ENCODE peak calls at places on chromosomes 11 and 22, in six cellular contexts. One of them, this sample, is unnamed.

GRCh38 chr11:59172345-59173079 is 580 bp downstream of the DTX4 start:
- DNase-seq in mesenchymal stem cell: no peak
- DNase-seq in neuronal stem cell: no peak
- DNase-seq in IMR-90: no peak
- DNase-seq in H1: peak; percentile 72
- DNase-seq in mesendoderm: peak; percentile 50
- DNase-seq in this sample: peak; percentile 67

GRCh38 chr11:73359341-73359740 is 16.9 kb upstream of the RELT start:
- DNase-seq in mesenchymal stem cell: no peak
- DNase-seq in mesendoderm: no peak
- DNase-seq in H1: no peak
- DNase-seq in IMR-90: peak; percentile 22
- DNase-seq in neuronal stem cell: no peak
- DNase-seq in this sample: no peak

GRCh38 chr11:30106222-30106621 is 89.4 kb upstream of the KCNA4 start:
- DNase-seq in mesenchymal stem cell: no peak
- DNase-seq in mesendoderm: no peak
- DNase-seq in H1: no peak
- DNase-seq in neuronal stem cell: no peak
- DNase-seq in IMR-90: no peak
- DNase-seq in this sample: no peak

GRCh38 chr11:82229346-82229745 is 504.3 kb downstream of the FAM181B start:
- DNase-seq in mesendoderm: peak; percentile 53
- DNase-seq in H1: no peak
- DNase-seq in IMR-90: no peak
- DNase-seq in neuronal stem cell: no peak
- DNase-seq in mesenchymal stem cell: peak; percentile 3
- DNase-seq in this sample: no peak

GRCh38 chr11:60303661-60304060 is 23.2 kb downstream of the MS4A4A start:
- DNase-seq in mesendoderm: peak; percentile 36
- DNase-seq in IMR-90: no peak
- DNase-seq in H1: no peak
- DNase-seq in neuronal stem cell: no peak
- DNase-seq in mesenchymal stem cell: peak; percentile 63
- DNase-seq in this sample: no peak

GRCh38 chr11:4697583-4697982 is at the start of gene OR51E2:
- DNase-seq in mesenchymal stem cell: peak; percentile 43
- DNase-seq in neuronal stem cell: no peak
- DNase-seq in H1: no peak
- DNase-seq in IMR-90: peak; percentile 78
- DNase-seq in mesendoderm: peak; percentile 68
- DNase-seq in this sample: peak; percentile 2

GRCh38 chr11:119480375-119481020 is 57.5 kb upstream of the THY1 start:
- DNase-seq in H1: peak; percentile 39
- DNase-seq in IMR-90: no peak
- DNase-seq in mesendoderm: no peak
- DNase-seq in neuronal stem cell: no peak
- DNase-seq in mesenchymal stem cell: no peak
- DNase-seq in this sample: no peak

GRCh38 chr11:120122921-120123683 is 14.8 kb downstream of the TRIM29 start:
- DNase-seq in mesendoderm: no peak
- DNase-seq in H1: no peak
- DNase-seq in neuronal stem cell: no peak
- DNase-seq in IMR-90: no peak
- DNase-seq in mesenchymal stem cell: no peak
- DNase-seq in this sample: no peak

GRCh38 chr11:117420598-117420997 is 92.9 kb downstream of the CEP164 start:
- DNase-seq in mesendoderm: no peak
- DNase-seq in neuronal stem cell: no peak
- DNase-seq in mesenchymal stem cell: no peak
- DNase-seq in H1: no peak
- DNase-seq in IMR-90: no peak
- DNase-seq in this sample: no peak

GRCh38 chr11:8615633-8616032 is 21.6 kb upstream of the STK33 start:
- DNase-seq in mesendoderm: no peak
- DNase-seq in IMR-90: no peak
- DNase-seq in mesenchymal stem cell: no peak
- DNase-seq in H1: no peak
- DNase-seq in neuronal stem cell: no peak
- DNase-seq in this sample: no peak

GRCh38 chr11:2559527-2560311 is 114.9 kb downstream of the KCNQ1 start:
- DNase-seq in mesenchymal stem cell: no peak
- DNase-seq in IMR-90: no peak
- DNase-seq in H1: no peak
- DNase-seq in mesendoderm: no peak
- DNase-seq in neuronal stem cell: no peak
- DNase-seq in this sample: no peak

GRCh38 chr11:109120341-109120740 is 301.6 kb upstream of the C11orf87 start:
- DNase-seq in neuronal stem cell: no peak
- DNase-seq in H1: no peak
- DNase-seq in IMR-90: no peak
- DNase-seq in mesendoderm: no peak
- DNase-seq in mesenchymal stem cell: peak; percentile 9
- DNase-seq in this sample: no peak

GRCh38 chr11:65440831-65441499 is 18.4 kb downstream of the NEAT1 start:
- DNase-seq in IMR-90: peak; percentile 43
- DNase-seq in H1: no peak
- DNase-seq in mesenchymal stem cell: peak; percentile 78
- DNase-seq in neuronal stem cell: no peak
- DNase-seq in mesendoderm: no peak
- DNase-seq in this sample: no peak

GRCh38 chr11:89489930-89490329 is 1.2 kb downstream of the NOX4 start:
- DNase-seq in mesenchymal stem cell: peak; percentile 17
- DNase-seq in IMR-90: peak; percentile 76
- DNase-seq in H1: no peak
- DNase-seq in mesendoderm: no peak
- DNase-seq in neuronal stem cell: no peak
- DNase-seq in this sample: no peak
- H3K4me3 ChIP-seq in mesenchymal stem cell: no peak overlapping the region
- H3K4me3 ChIP-seq in IMR-90: peak overlapping the region; percentile 57
- H3K4me3 ChIP-seq in H1: no peak overlapping the region
- H3K4me3 ChIP-seq in mesendoderm: no peak overlapping the region
- H3K4me3 ChIP-seq in neuronal stem cell: no peak overlapping the region
- H3K4me3 ChIP-seq in this sample: no peak overlapping the region

DNA sequence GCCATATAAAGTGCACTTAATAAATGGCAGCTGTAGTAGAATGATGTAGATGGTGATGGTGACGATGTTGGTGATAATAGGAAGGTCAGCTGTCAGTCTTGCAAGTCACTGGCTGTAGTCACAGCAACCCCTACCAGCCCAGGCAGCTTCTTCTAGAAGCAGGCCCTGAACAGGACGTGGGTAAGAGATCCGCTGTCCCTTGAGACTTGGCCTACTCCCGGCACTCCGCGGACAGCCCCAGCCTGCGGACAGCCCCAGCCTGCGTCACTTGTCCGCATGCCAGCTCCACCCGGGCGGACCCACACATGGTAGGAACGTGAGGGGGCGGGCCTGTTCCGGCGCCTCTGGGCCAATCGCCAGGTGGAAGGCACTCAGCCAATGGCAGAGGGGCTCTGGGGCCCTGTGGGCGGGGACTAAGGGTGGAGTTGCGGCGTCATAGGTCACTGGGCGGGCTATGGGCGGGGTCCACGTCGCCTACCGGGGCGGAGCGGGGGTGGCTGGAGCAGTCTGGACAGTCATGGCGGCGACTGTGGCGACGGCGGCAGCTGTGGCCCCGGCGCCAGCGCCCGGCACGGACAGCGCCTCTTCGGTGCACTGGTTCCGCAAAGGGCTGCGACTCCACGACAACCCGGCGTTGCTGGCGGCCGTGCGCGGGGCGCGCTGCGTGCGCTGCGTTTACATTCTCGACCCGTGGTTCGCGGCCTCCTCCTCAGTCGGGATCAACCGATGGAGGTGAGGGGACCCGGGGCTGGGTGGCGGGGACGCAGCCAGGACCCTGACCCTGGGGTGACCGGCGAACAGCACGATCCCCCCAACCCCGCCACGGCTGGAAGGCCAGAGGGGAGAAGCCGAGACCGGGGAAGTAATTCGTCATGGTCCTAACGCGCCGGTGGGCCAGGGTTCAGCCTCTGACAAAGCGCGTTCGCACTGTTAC is at the start of gene CRY2:
- DNase-seq in mesenchymal stem cell: peak; percentile 99
- DNase-seq in mesendoderm: peak; percentile 99
- DNase-seq in H1: peak; percentile 100
- DNase-seq in neuronal stem cell: peak; percentile 98
- DNase-seq in IMR-90: peak; percentile 96
- DNase-seq in this sample: peak; percentile 99
- H3K18ac ChIP-seq in mesenchymal stem cell: peak within 1 kb of the TSS; percentile 88
- H3K18ac ChIP-seq in mesendoderm: no peak within 1 kb of the TSS
- H3K18ac ChIP-seq in H1: no peak within 1 kb of the TSS
- H3K18ac ChIP-seq in neuronal stem cell: peak within 1 kb of the TSS; percentile 95
- H3K18ac ChIP-seq in IMR-90: peak within 1 kb of the TSS; percentile 53
- H3K18ac ChIP-seq in this sample: peak within 1 kb of the TSS; percentile 0

GRCh38 chr11:617912-618682 is 2.3 kb upstream of the IRF7 start:
- DNase-seq in neuronal stem cell: no peak
- DNase-seq in mesendoderm: no peak
- DNase-seq in IMR-90: no peak
- DNase-seq in mesenchymal stem cell: no peak
- DNase-seq in H1: peak; percentile 45
- DNase-seq in this sample: no peak
- H3K27ac ChIP-seq in neuronal stem cell: no peak overlapping the region
- H3K27ac ChIP-seq in mesendoderm: no peak overlapping the region
- H3K27ac ChIP-seq in IMR-90: no peak overlapping the region
- H3K27ac ChIP-seq in mesenchymal stem cell: no peak overlapping the region
- H3K27ac ChIP-seq in H1: no peak overlapping the region
- H3K27ac ChIP-seq in this sample: no peak overlapping the region

GRCh38 chr11:121688860-121689614 is 236.3 kb upstream of the SORL1-AS1 start:
- DNase-seq in mesenchymal stem cell: no peak
- DNase-seq in mesendoderm: peak; percentile 94
- DNase-seq in IMR-90: no peak
- DNase-seq in neuronal stem cell: no peak
- DNase-seq in H1: no peak
- DNase-seq in this sample: no peak

GRCh38 chr11:121687961-121688566 is 235.3 kb upstream of the SORL1-AS1 start:
- DNase-seq in mesendoderm: peak; percentile 78
- DNase-seq in IMR-90: peak; percentile 70
- DNase-seq in neuronal stem cell: no peak
- DNase-seq in H1: no peak
- DNase-seq in mesenchymal stem cell: peak; percentile 37
- DNase-seq in this sample: no peak

GRCh38 chr11:121696177-121696863 is 243.6 kb upstream of the SORL1-AS1 start:
- DNase-seq in mesendoderm: peak; percentile 54
- DNase-seq in mesenchymal stem cell: no peak
- DNase-seq in H1: no peak
- DNase-seq in IMR-90: no peak
- DNase-seq in neuronal stem cell: no peak
- DNase-seq in this sample: peak; percentile 21

GRCh38 chr11:121696947-121697346 is 244.2 kb upstream of the SORL1-AS1 start:
- DNase-seq in IMR-90: no peak
- DNase-seq in mesenchymal stem cell: no peak
- DNase-seq in mesendoderm: no peak
- DNase-seq in neuronal stem cell: no peak
- DNase-seq in H1: no peak
- DNase-seq in this sample: no peak

DNA sequence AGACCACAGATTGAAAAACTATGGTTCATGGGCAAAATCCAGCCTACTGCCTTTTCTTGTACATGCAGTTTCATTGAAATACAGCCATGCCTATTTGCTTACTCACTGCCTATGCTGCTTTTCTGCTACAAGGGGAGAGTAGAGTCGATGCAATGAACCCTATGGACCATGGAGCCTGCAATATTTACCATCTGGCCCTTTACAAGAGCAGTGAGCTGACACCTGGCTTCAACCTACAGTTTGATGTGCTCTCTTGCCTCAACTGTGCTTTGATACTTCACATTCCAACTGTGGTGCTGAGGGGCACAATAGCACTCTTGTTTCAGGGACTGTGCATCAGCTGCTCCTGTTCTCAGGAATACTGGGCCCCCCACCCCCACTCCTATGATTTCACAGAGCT is 239.5 kb upstream of the SORL1-AS1 start:
- DNase-seq in H1: no peak
- DNase-seq in neuronal stem cell: no peak
- DNase-seq in mesendoderm: no peak
- DNase-seq in mesenchymal stem cell: no peak
- DNase-seq in IMR-90: peak; percentile 20
- DNase-seq in this sample: no peak
- H3K4me3 ChIP-seq in H1: no peak overlapping the region
- H3K4me3 ChIP-seq in neuronal stem cell: no peak overlapping the region
- H3K4me3 ChIP-seq in mesendoderm: no peak overlapping the region
- H3K4me3 ChIP-seq in mesenchymal stem cell: no peak overlapping the region
- H3K4me3 ChIP-seq in IMR-90: no peak overlapping the region
- H3K4me3 ChIP-seq in this sample: no peak overlapping the region

GRCh38 chr11:33774356-33775063 is at the start of gene FBXO3:
- DNase-seq in H1: peak; percentile 88
- DNase-seq in mesenchymal stem cell: peak; percentile 74
- DNase-seq in IMR-90: peak; percentile 58
- DNase-seq in mesendoderm: peak; percentile 93
- DNase-seq in neuronal stem cell: peak; percentile 86
- DNase-seq in this sample: peak; percentile 92
- H3K18ac ChIP-seq in H1: peak within 1 kb of the TSS; percentile 60
- H3K18ac ChIP-seq in mesenchymal stem cell: peak within 1 kb of the TSS; percentile 91
- H3K18ac ChIP-seq in IMR-90: peak within 1 kb of the TSS; percentile 71
- H3K18ac ChIP-seq in mesendoderm: peak within 1 kb of the TSS; percentile 73
- H3K18ac ChIP-seq in neuronal stem cell: peak within 1 kb of the TSS; percentile 88
- H3K18ac ChIP-seq in this sample: peak within 1 kb of the TSS; percentile 81

DNA sequence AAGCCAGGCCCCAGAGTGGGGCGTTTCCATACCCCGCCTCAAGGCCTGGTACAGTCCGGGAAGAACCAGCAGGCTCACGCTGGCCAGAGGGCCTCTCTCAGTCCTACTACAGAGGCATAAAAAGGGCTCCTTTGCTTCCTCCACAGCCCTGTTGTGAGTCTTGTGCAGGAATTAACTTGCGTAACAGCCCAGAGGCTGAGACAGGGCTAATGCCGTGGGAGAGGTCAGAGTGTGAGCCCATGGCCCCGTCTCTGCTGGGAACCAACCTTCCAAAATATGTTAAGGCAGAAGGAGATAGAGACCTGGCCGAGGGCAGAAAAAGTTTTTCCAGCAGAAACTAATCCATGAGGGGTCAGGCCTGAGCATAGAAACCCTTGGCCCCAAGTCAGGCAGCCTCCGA is 19.9 kb upstream of the TMEM184B start:
- DNase-seq in mesendoderm: no peak
- DNase-seq in neuronal stem cell: no peak
- DNase-seq in mesenchymal stem cell: peak; percentile 69
- DNase-seq in H1: no peak
- DNase-seq in IMR-90: no peak
- DNase-seq in this sample: peak; percentile 86
- H3K27ac ChIP-seq in mesendoderm: no peak overlapping the region
- H3K27ac ChIP-seq in neuronal stem cell: no peak overlapping the region
- H3K27ac ChIP-seq in mesenchymal stem cell: no peak overlapping the region
- H3K27ac ChIP-seq in H1: no peak overlapping the region
- H3K27ac ChIP-seq in IMR-90: no peak overlapping the region
- H3K27ac ChIP-seq in this sample: peak overlapping the region; percentile 63

DNA sequence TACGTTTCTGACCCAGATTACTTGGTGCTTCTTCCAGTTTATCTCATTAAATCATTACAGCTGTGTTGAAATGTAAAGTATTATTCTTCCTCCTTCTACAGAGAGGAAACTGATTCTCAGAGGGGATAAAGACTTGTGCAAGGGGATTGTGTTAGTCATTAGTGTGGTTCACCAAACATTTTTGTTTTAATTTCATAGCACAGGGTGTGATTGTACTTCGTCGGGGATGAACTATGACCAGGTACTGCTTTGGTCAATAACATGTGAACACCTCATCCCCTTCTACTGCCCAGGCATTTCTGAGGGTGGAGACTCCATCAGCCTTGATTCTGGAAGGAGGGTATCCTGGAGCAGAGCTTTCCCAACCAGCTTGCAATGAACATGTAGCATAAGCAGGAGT is 120.2 kb upstream of the ALX4 start:
- DNase-seq in mesenchymal stem cell: no peak
- DNase-seq in IMR-90: no peak
- DNase-seq in mesendoderm: no peak
- DNase-seq in H1: no peak
- DNase-seq in neuronal stem cell: no peak
- DNase-seq in this sample: no peak
- H3K4me3 ChIP-seq in mesenchymal stem cell: no peak overlapping the region
- H3K4me3 ChIP-seq in IMR-90: no peak overlapping the region
- H3K4me3 ChIP-seq in mesendoderm: no peak overlapping the region
- H3K4me3 ChIP-seq in H1: no peak overlapping the region
- H3K4me3 ChIP-seq in neuronal stem cell: no peak overlapping the region
- H3K4me3 ChIP-seq in this sample: no peak overlapping the region

GRCh38 chr22:23181763-23182288 is 1.5 kb downstream of the BCR start:
- DNase-seq in neuronal stem cell: no peak
- DNase-seq in mesenchymal stem cell: no peak
- DNase-seq in mesendoderm: peak; percentile 28
- DNase-seq in IMR-90: no peak
- DNase-seq in H1: no peak
- DNase-seq in this sample: no peak
- H3K18ac ChIP-seq in neuronal stem cell: peak overlapping the region; percentile 95
- H3K18ac ChIP-seq in mesenchymal stem cell: no peak overlapping the region
- H3K18ac ChIP-seq in mesendoderm: no peak overlapping the region
- H3K18ac ChIP-seq in IMR-90: no peak overlapping the region
- H3K18ac ChIP-seq in H1: peak overlapping the region; percentile 71
- H3K18ac ChIP-seq in this sample: peak overlapping the region; percentile 89

This sample was measured in trophoblast cell.